ENCODE peak calls at places on chromosome 13, in nine cellular contexts. One of them, this sample, is unnamed.

GRCh38 chr13:106381083-106381482 is 154.4 kb downstream of the EFNB2 start:
- DNase-seq in brain pericyte: no peak
- DNase-seq in cardiac fibroblast: no peak
- DNase-seq in hepatic stellate cell: no peak
- DNase-seq in dermis microvascular lymphatic vessel endothelial cell: no peak
- DNase-seq in lower lobe of right lung: no peak
- DNase-seq in stimulated activated CD4-positive, alpha-beta T cell treated with anti-CD3 and anti-CD28 coated beads, Interleukin-12 subunit alpha, Interleukin-12 subunit beta, amount 100 ng/mL, for 24 hours: no peak
- DNase-seq in uterus: no peak
- DNase-seq in central memory CD8-positive, alpha-beta T cell: no peak
- DNase-seq in this sample: no peak

GRCh38 chr13:76820759-76821158 is 65.4 kb downstream of the KCTD12 start:
- DNase-seq in uterus: peak
- DNase-seq in brain pericyte: no peak
- DNase-seq in central memory CD8-positive, alpha-beta T cell: no peak
- DNase-seq in cardiac fibroblast: peak
- DNase-seq in dermis microvascular lymphatic vessel endothelial cell: no peak
- DNase-seq in stimulated activated CD4-positive, alpha-beta T cell treated with anti-CD3 and anti-CD28 coated beads, Interleukin-12 subunit alpha, Interleukin-12 subunit beta, amount 100 ng/mL, for 24 hours: no peak
- DNase-seq in lower lobe of right lung: no peak
- DNase-seq in hepatic stellate cell: no peak
- DNase-seq in this sample: no peak

GRCh38 chr13:19074519-19074918 is 107.1 kb downstream of the TUBA3C start:
- DNase-seq in hepatic stellate cell: no peak
- DNase-seq in uterus: no peak
- DNase-seq in cardiac fibroblast: no peak
- DNase-seq in central memory CD8-positive, alpha-beta T cell: no peak
- DNase-seq in brain pericyte: no peak
- DNase-seq in dermis microvascular lymphatic vessel endothelial cell: no peak
- DNase-seq in stimulated activated CD4-positive, alpha-beta T cell treated with anti-CD3 and anti-CD28 coated beads, Interleukin-12 subunit alpha, Interleukin-12 subunit beta, amount 100 ng/mL, for 24 hours: no peak
- DNase-seq in lower lobe of right lung: no peak
- DNase-seq in this sample: no peak

GRCh38 chr13:29958476-29958875 is 108.1 kb upstream of the UBL3 start:
- DNase-seq in lower lobe of right lung: no peak
- DNase-seq in dermis microvascular lymphatic vessel endothelial cell: no peak
- DNase-seq in brain pericyte: no peak
- DNase-seq in central memory CD8-positive, alpha-beta T cell: no peak
- DNase-seq in hepatic stellate cell: no peak
- DNase-seq in cardiac fibroblast: no peak
- DNase-seq in uterus: no peak
- DNase-seq in stimulated activated CD4-positive, alpha-beta T cell treated with anti-CD3 and anti-CD28 coated beads, Interleukin-12 subunit alpha, Interleukin-12 subunit beta, amount 100 ng/mL, for 24 hours: no peak
- DNase-seq in this sample: no peak

GRCh38 chr13:80524447-80525215 is 183.7 kb upstream of the SPRY2 start:
- DNase-seq in lower lobe of right lung: no peak
- DNase-seq in dermis microvascular lymphatic vessel endothelial cell: no peak
- DNase-seq in central memory CD8-positive, alpha-beta T cell: no peak
- DNase-seq in brain pericyte: no peak
- DNase-seq in stimulated activated CD4-positive, alpha-beta T cell treated with anti-CD3 and anti-CD28 coated beads, Interleukin-12 subunit alpha, Interleukin-12 subunit beta, amount 100 ng/mL, for 24 hours: no peak
- DNase-seq in cardiac fibroblast: peak
- DNase-seq in uterus: no peak
- DNase-seq in hepatic stellate cell: no peak
- DNase-seq in this sample: no peak

GRCh38 chr13:109745702-109746101 is 40.7 kb downstream of the IRS2 start:
- DNase-seq in central memory CD8-positive, alpha-beta T cell: no peak
- DNase-seq in hepatic stellate cell: no peak
- DNase-seq in cardiac fibroblast: no peak
- DNase-seq in brain pericyte: no peak
- DNase-seq in lower lobe of right lung: no peak
- DNase-seq in dermis microvascular lymphatic vessel endothelial cell: no peak
- DNase-seq in stimulated activated CD4-positive, alpha-beta T cell treated with anti-CD3 and anti-CD28 coated beads, Interleukin-12 subunit alpha, Interleukin-12 subunit beta, amount 100 ng/mL, for 24 hours: no peak
- DNase-seq in uterus: no peak
- DNase-seq in this sample: no peak

GRCh38 chr13:35164324-35164932 is 222.4 kb downstream of the NBEA start:
- DNase-seq in lower lobe of right lung: no peak
- DNase-seq in dermis microvascular lymphatic vessel endothelial cell: peak
- DNase-seq in stimulated activated CD4-positive, alpha-beta T cell treated with anti-CD3 and anti-CD28 coated beads, Interleukin-12 subunit alpha, Interleukin-12 subunit beta, amount 100 ng/mL, for 24 hours: no peak
- DNase-seq in uterus: no peak
- DNase-seq in cardiac fibroblast: peak
- DNase-seq in central memory CD8-positive, alpha-beta T cell: no peak
- DNase-seq in hepatic stellate cell: peak
- DNase-seq in brain pericyte: no peak
- DNase-seq in this sample: no peak

GRCh38 chr13:30113983-30114491 is 193.3 kb downstream of the KATNAL1 start:
- DNase-seq in central memory CD8-positive, alpha-beta T cell: no peak
- DNase-seq in brain pericyte: no peak
- DNase-seq in uterus: no peak
- DNase-seq in lower lobe of right lung: no peak
- DNase-seq in dermis microvascular lymphatic vessel endothelial cell: no peak
- DNase-seq in cardiac fibroblast: no peak
- DNase-seq in hepatic stellate cell: no peak
- DNase-seq in stimulated activated CD4-positive, alpha-beta T cell treated with anti-CD3 and anti-CD28 coated beads, Interleukin-12 subunit alpha, Interleukin-12 subunit beta, amount 100 ng/mL, for 24 hours: no peak
- DNase-seq in this sample: no peak

GRCh38 chr13:26324867-26325266 is 70.9 kb downstream of the CDK8 start:
- DNase-seq in stimulated activated CD4-positive, alpha-beta T cell treated with anti-CD3 and anti-CD28 coated beads, Interleukin-12 subunit alpha, Interleukin-12 subunit beta, amount 100 ng/mL, for 24 hours: no peak
- DNase-seq in cardiac fibroblast: no peak
- DNase-seq in dermis microvascular lymphatic vessel endothelial cell: no peak
- DNase-seq in hepatic stellate cell: no peak
- DNase-seq in uterus: no peak
- DNase-seq in lower lobe of right lung: no peak
- DNase-seq in brain pericyte: no peak
- DNase-seq in central memory CD8-positive, alpha-beta T cell: no peak
- DNase-seq in this sample: no peak

GRCh38 chr13:109428146-109428545 is 358.2 kb downstream of the IRS2 start:
- DNase-seq in brain pericyte: no peak
- DNase-seq in stimulated activated CD4-positive, alpha-beta T cell treated with anti-CD3 and anti-CD28 coated beads, Interleukin-12 subunit alpha, Interleukin-12 subunit beta, amount 100 ng/mL, for 24 hours: no peak
- DNase-seq in lower lobe of right lung: no peak
- DNase-seq in central memory CD8-positive, alpha-beta T cell: no peak
- DNase-seq in cardiac fibroblast: no peak
- DNase-seq in hepatic stellate cell: no peak
- DNase-seq in dermis microvascular lymphatic vessel endothelial cell: no peak
- DNase-seq in uterus: no peak
- DNase-seq in this sample: peak

GRCh38 chr13:73158851-73159250 is 100.0 kb downstream of the KLF5 start:
- DNase-seq in stimulated activated CD4-positive, alpha-beta T cell treated with anti-CD3 and anti-CD28 coated beads, Interleukin-12 subunit alpha, Interleukin-12 subunit beta, amount 100 ng/mL, for 24 hours: no peak
- DNase-seq in hepatic stellate cell: no peak
- DNase-seq in central memory CD8-positive, alpha-beta T cell: no peak
- DNase-seq in brain pericyte: no peak
- DNase-seq in cardiac fibroblast: peak
- DNase-seq in uterus: no peak
- DNase-seq in dermis microvascular lymphatic vessel endothelial cell: no peak
- DNase-seq in lower lobe of right lung: no peak
- DNase-seq in this sample: peak

GRCh38 chr13:113668491-113668971 is 1.5 kb downstream of the GRK1 start:
- DNase-seq in lower lobe of right lung: peak
- DNase-seq in stimulated activated CD4-positive, alpha-beta T cell treated with anti-CD3 and anti-CD28 coated beads, Interleukin-12 subunit alpha, Interleukin-12 subunit beta, amount 100 ng/mL, for 24 hours: no peak
- DNase-seq in central memory CD8-positive, alpha-beta T cell: no peak
- DNase-seq in dermis microvascular lymphatic vessel endothelial cell: no peak
- DNase-seq in cardiac fibroblast: no peak
- DNase-seq in uterus: peak
- DNase-seq in brain pericyte: no peak
- DNase-seq in hepatic stellate cell: no peak
- DNase-seq in this sample: no peak

GRCh38 chr13:27442797-27443196 is 7.6 kb downstream of the MTIF3 start:
- DNase-seq in cardiac fibroblast: no peak
- DNase-seq in dermis microvascular lymphatic vessel endothelial cell: no peak
- DNase-seq in brain pericyte: no peak
- DNase-seq in uterus: no peak
- DNase-seq in central memory CD8-positive, alpha-beta T cell: no peak
- DNase-seq in lower lobe of right lung: no peak
- DNase-seq in stimulated activated CD4-positive, alpha-beta T cell treated with anti-CD3 and anti-CD28 coated beads, Interleukin-12 subunit alpha, Interleukin-12 subunit beta, amount 100 ng/mL, for 24 hours: no peak
- DNase-seq in hepatic stellate cell: no peak
- DNase-seq in this sample: no peak